ENCODE peak calls at places on chromosomes 1 and 21, in five cellular contexts. A is AG09309, Z is heart left ventricle, W is tibial nerve, U is astrocyte. N is an unnamed sample.

GRCh38 chr1:155086182-155086741 is 7.6 kb downstream of the EFNA3 start:
- DNase-seq in W (no peak), Z (peak), A (no peak), U (no peak), N (peak)

GRCh38 chr1:230328342-230329015 is 97.7 kb downstream of the PGBD5 start:
- DNase-seq in A (no peak), W (no peak), U (no peak), Z (no peak), N (no peak)

GRCh38 chr21:20789696-20790095 is 208.5 kb upstream of the NCAM2 start:
- DNase-seq in A (no peak), W (no peak), U (no peak), Z (no peak), N (no peak)

GRCh38 chr21:14244911-14245310 is 29.0 kb downstream of the RBM11 start:
- DNase-seq in U (no peak), A (no peak), W (no peak), Z (no peak), N (no peak)

GRCh38 chr1:118204106-118204505 is 19.1 kb upstream of the SPAG17 start:
- DNase-seq in W (no peak), U (no peak), A (peak), Z (no peak), N (no peak)

GRCh38 chr1:204065174-204065985 is 7.5 kb upstream of the SOX13 start:
- DNase-seq in U (no peak), Z (peak), A (no peak), W (no peak), N (peak)

GRCh38 chr1:47992720-47993119 is 4.5 kb downstream of the TRABD2B start:
- DNase-seq in U (no peak), W (peak), A (no peak), Z (peak), N (peak)

GRCh38 chr1:230831706-230832105 is 36.6 kb downstream of the C1orf198 start:
- DNase-seq in W (no peak), A (no peak), U (no peak), Z (no peak), N (no peak)

GRCh38 chr21:35974801-35975200 is 85.5 kb downstream of the SETD4 start:
- DNase-seq in Z (no peak), A (no peak), U (peak), W (no peak), N (no peak)

GRCh38 chr1:151371744-151372410 is 628 bp downstream of the SELENBP1 start:
- DNase-seq in A (no peak), Z (peak), U (peak), W (peak), N (peak)

GRCh38 chr21:25558123-25558522 is 49.2 kb downstream of the MRPL39 start:
- DNase-seq in Z (no peak), A (no peak), W (no peak), U (no peak), N (no peak)

GRCh38 chr1:178870944-178871343 is at the start of gene ANGPTL1:
- DNase-seq in W (no peak), Z (no peak), A (no peak), U (peak), N (peak)

GRCh38 chr1:202037706-202038296 is 27.4 kb downstream of the ELF3 start:
- DNase-seq in Z (no peak), W (no peak), U (peak), A (peak), N (no peak)

GRCh38 chr21:26965567-26966359 is 1.1 kb downstream of the ADAMTS5 start:
- DNase-seq in U (no peak), Z (peak), W (no peak), A (no peak), N (peak)

GRCh38 chr21:45226540-45227326 is 61.0 kb downstream of the POFUT2 start:
- DNase-seq in W (no peak), Z (no peak), U (no peak), A (no peak), N (no peak)

GRCh38 chr1:247390116-247390791 is 25.7 kb upstream of the NLRP3 start:
- DNase-seq in Z (peak), A (peak), U (peak), W (peak), N (peak)

GRCh38 chr1:171635661-171636060 is 13.6 kb downstream of the MYOCOS start:
- DNase-seq in W (no peak), U (no peak), A (no peak), Z (no peak), N (no peak)

GRCh38 chr1:82110366-82111254 is 309.9 kb downstream of the ADGRL2 start:
- DNase-seq in W (no peak), Z (no peak), U (no peak), A (no peak), N (no peak)

GRCh38 chr1:196558424-196558823 is 49.8 kb downstream of the KCNT2 start:
- DNase-seq in W (no peak), Z (no peak), A (peak), U (peak), N (no peak)

GRCh38 chr21:34126269-34126668 is 52.9 kb downstream of the MRPS6 start:
- DNase-seq in U (peak), W (no peak), A (no peak), Z (no peak), N (peak)

GRCh38 chr1:37410815-37411214 is 63.6 kb upstream of the ZC3H12A start:
- DNase-seq in U (no peak), A (no peak), Z (no peak), W (no peak), N (no peak)

GRCh38 chr1:24459551-24460266 is 42.9 kb upstream of the RCAN3 start:
- DNase-seq in W (no peak), A (no peak), U (no peak), Z (no peak), N (peak)

GRCh38 chr1:212452323-212453155 is 19.8 kb downstream of the NENF start:
- DNase-seq in W (no peak), Z (peak), U (peak), A (peak), N (no peak)

GRCh38 chr1:30908886-30909777 is 574 bp upstream of the SDC3 start:
- DNase-seq in U (no peak), Z (peak), W (no peak), A (no peak), N (no peak)

GRCh38 chr1:155079487-155080249 is 1.0 kb downstream of the EFNA3 start:
- DNase-seq in W (no peak), A (no peak), Z (no peak), U (no peak), N (no peak)

GRCh38 chr1:193694741-193695140 is 508.3 kb upstream of the B3GALT2 start:
- DNase-seq in U (no peak), A (no peak), W (no peak), Z (no peak), N (no peak)

GRCh38 chr1:162882248-162882666 is 21.3 kb upstream of the CCDC190 start:
- DNase-seq in W (no peak), Z (no peak), A (no peak), U (no peak), N (no peak)

GRCh38 chr1:47482783-47483182 is 44.9 kb downstream of the FOXD2 start:
- DNase-seq in A (no peak), W (no peak), Z (no peak), U (no peak), N (no peak)

GRCh38 chr1:246417152-246417812 is 89.8 kb downstream of the SMYD3 start:
- DNase-seq in A (no peak), W (no peak), U (peak), Z (no peak), N (no peak)

GRCh38 chr1:168913711-168914463 is 184.9 kb upstream of the DPT start:
- DNase-seq in W (no peak), Z (no peak), U (no peak), A (no peak), N (peak)
- TF ChIP-seq CTCF in W (no peak), Z (no peak), U (no peak), A (no peak), N (no peak)

GRCh38 chr1:116737020-116737854 is 17.0 kb upstream of the CD2 start:
- DNase-seq in A (peak), U (peak), W (no peak), Z (peak), N (peak)
- H3K4me3 ChIP-seq in A (no peak), U (no peak), W (no peak), Z (no peak), N (no peak)

DNA sequence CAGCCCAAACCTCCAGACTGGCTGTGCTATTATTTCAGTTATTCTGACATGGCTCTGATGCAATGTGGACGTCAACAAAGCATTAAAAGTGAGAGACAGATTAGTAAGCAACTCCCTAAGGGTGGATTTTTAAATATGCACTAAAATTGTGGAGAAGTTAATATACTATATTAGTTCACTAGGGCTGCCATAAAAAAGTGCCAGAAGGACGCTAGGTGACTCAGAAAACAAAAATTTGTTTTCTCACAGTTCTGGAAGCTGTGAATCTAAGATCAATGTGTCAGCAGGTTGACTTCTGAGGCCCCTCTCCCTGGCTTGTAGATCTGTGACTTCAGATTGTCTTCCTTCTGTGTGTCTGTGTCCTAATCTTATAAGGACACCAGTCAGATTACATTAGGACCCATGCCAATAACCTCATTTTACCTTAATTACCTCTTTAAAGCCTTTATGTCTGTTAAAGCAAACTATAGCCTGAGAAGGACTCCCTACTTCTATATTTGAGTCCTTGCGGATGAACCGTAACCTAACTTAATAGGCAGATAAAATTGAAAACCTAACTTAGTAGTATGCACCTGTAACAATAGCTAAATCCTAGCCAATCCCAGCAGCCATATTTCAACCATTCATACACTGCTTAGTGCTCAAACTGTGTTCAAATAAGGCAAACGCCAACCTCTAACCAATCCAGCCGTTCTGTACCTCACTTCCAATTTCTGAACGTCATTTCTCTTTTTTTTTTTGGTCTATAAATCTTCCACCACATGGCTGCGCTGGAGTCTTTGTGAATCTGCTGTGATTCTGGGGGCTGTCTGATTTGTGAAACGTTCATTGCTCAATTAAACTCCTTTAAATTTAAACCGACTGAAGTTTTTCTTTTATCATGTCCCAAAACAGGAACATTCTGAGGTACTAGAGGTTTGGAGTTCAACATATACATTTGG is 65.9 kb upstream of the BACH1 start:
- DNase-seq in U (peak), W (no peak), Z (no peak), A (no peak), N (no peak)
- TF ChIP-seq CTCF in U (no peak), W (no peak), Z (no peak), A (peak), N (no peak)

DNA sequence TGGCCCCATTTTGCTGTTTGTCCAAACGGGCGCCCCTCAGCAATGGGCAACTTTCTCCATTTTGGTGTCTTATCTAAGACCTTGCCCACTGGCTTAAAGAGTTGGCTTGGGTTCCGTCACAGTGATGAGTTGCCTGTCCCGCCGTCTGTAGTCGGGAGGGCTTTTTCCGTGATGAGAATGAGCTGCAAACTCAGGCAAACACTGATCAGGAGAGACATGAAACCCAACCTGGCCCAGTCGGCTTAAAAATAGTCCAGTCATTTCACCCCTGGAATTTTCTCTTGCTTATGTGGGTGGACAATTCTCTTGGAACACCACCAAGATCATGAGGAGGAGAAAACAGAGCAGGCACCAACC is 79.3 kb downstream of the ST6GALNAC3 start:
- DNase-seq in U (no peak), Z (no peak), A (no peak), W (no peak), N (no peak)
- H3K4me3 ChIP-seq in U (no peak), Z (no peak), A (no peak), W (no peak), N (no peak)